ENCODE peak calls at places on chromosome 22, in five cellular contexts. T is fibroblast of the aortic adventitia, K is IMR-90, C is AG10803, V is endodermal cell. A is an unnamed sample.

GRCh38 chr22:41915035-41915782 is at the start of gene SHISA8:
- DNase-seq in T (no peak), K (peak; percentile 7), C (peak; percentile 16), V (peak; percentile 83), A (no peak)

GRCh38 chr22:39173787-39174497 is 21.5 kb upstream of the CBX7 start:
- DNase-seq in T (no peak), K (no peak), C (no peak), V (peak; percentile 77), A (no peak)

GRCh38 chr22:36365020-36365411 is 22.8 kb downstream of the MYH9 start:
- DNase-seq in T (peak; percentile 95), K (peak; percentile 99), C (peak; percentile 87), V (no peak), A (peak; percentile 71)

GRCh38 chr22:50141891-50142363 is 28.6 kb upstream of the PANX2 start:
- DNase-seq in T (no peak), K (peak; percentile 52), C (no peak), V (peak; percentile 72), A (no peak)

GRCh38 chr22:47292546-47293320 is 530.3 kb downstream of the TBC1D22A start:
- DNase-seq in T (no peak), K (no peak), C (no peak), V (no peak), A (no peak)

GRCh38 chr22:19849800-19850481 is 4.7 kb downstream of the GNB1L start:
- DNase-seq in T (no peak), K (no peak), C (no peak), V (peak; percentile 74), A (no peak)

GRCh38 chr22:50308597-50308935 is 1.1 kb upstream of the PLXNB2 start:
- DNase-seq in T (peak; percentile 48), K (peak; percentile 40), C (peak; percentile 88), V (peak; percentile 68), A (no peak)

GRCh38 chr22:26610983-26611382 is 6.8 kb downstream of the CRYBB1 start:
- DNase-seq in T (no peak), K (peak; percentile 22), C (peak; percentile 33), V (no peak), A (no peak)

GRCh38 chr22:21621891-21622623 is 7.8 kb downstream of the YDJC start:
- DNase-seq in T (no peak), K (no peak), C (peak; percentile 39), V (no peak), A (no peak)

GRCh38 chr22:20479612-20480196 is 15.9 kb downstream of the KLHL22 start:
- DNase-seq in T (peak; percentile 22), K (no peak), C (peak; percentile 13), V (no peak), A (no peak)

GRCh38 chr22:43262990-43263644 is 76.2 kb upstream of the TTLL12 start:
- DNase-seq in T (no peak), K (no peak), C (no peak), V (no peak), A (no peak)

GRCh38 chr22:43114958-43115357 is 4.4 kb downstream of the BIK start:
- DNase-seq in T (no peak), K (no peak), C (no peak), V (no peak), A (no peak)

GRCh38 chr22:42932857-42933782 is 76.0 kb upstream of the ARFGAP3 start:
- DNase-seq in T (peak; percentile 28), K (peak; percentile 28), C (peak; percentile 33), V (peak; percentile 34), A (no peak)

GRCh38 chr22:47691152-47691895 is 928.9 kb downstream of the TBC1D22A start:
- DNase-seq in T (no peak), K (no peak), C (no peak), V (no peak), A (no peak)

DNA sequence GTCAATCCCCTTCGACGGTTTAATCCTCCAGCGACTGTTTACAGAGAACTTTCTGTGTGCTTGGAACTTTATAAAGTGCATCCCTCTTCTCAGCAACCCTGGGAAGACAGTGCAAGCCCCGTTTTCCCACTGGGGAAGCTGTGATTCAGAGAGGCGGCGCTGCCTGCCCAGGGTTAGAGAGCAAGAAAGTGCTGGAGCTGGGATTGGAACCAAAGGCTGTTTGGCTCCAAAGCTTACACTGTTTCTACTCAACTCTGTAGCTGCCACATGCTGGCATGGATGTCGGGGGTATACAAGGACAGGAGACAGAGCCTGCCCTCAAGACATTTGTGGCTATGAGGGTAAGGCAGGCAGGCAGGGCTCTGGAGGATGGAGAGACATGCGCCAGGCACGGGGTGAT is 13.0 kb downstream of the FBLN1 start:
- DNase-seq in T (no peak), K (no peak), C (no peak), V (no peak), A (no peak)
- H3K4me3 ChIP-seq in T (no peak overlapping the region), K (no peak overlapping the region), C (no peak overlapping the region), V (no peak overlapping the region), A (no peak overlapping the region)

GRCh38 chr22:37626556-37627075 is 12.9 kb upstream of the SH3BP1 start:
- DNase-seq in T (no peak), K (no peak), C (no peak), V (no peak), A (no peak)

GRCh38 chr22:37625737-37626136 is 13.7 kb upstream of the SH3BP1 start:
- DNase-seq in T (no peak), K (no peak), C (no peak), V (no peak), A (no peak)

GRCh38 chr22:37627091-37627490 is 12.4 kb upstream of the SH3BP1 start:
- DNase-seq in T (no peak), K (no peak), C (no peak), V (no peak), A (no peak)

GRCh38 chr22:37624876-37625275 is 14.6 kb upstream of the SH3BP1 start:
- DNase-seq in T (no peak), K (no peak), C (no peak), V (no peak), A (no peak)

GRCh38 chr22:37626144-37626543 is 13.3 kb upstream of the SH3BP1 start:
- DNase-seq in T (peak; percentile 85), K (peak; percentile 43), C (peak; percentile 57), V (no peak), A (no peak)
- TF ChIP-seq CTCF in T (no peak), K (no peak), C (no peak), V (no peak), A (no peak)

GRCh38 chr22:33053323-33053722 is 4.9 kb downstream of the SYN3 start:
- DNase-seq in T (no peak), K (no peak), C (no peak), V (no peak), A (no peak)

GRCh38 chr22:33054276-33054675 is 3.9 kb downstream of the SYN3 start:
- DNase-seq in T (no peak), K (no peak), C (no peak), V (no peak), A (no peak)

GRCh38 chr22:33056108-33056507 is 2.1 kb downstream of the SYN3 start:
- DNase-seq in T (no peak), K (no peak), C (no peak), V (no peak), A (no peak)

GRCh38 chr22:33062402-33062801 is 4.2 kb upstream of the SYN3 start:
- DNase-seq in T (no peak), K (no peak), C (no peak), V (no peak), A (no peak)

GRCh38 chr22:33057363-33057995 is 702 bp downstream of the SYN3 start:
- DNase-seq in T (no peak), K (no peak), C (no peak), V (no peak), A (no peak)
- H3K4me3 ChIP-seq in T (no peak overlapping the region), K (no peak overlapping the region), C (no peak overlapping the region), V (peak overlapping the region; percentile 79), A (no peak overlapping the region)

GRCh38 chr22:24421428-24421931 is 5.9 kb upstream of the ADORA2A start:
- DNase-seq in T (no peak), K (no peak), C (no peak), V (peak; percentile 95), A (no peak)
- TF ChIP-seq CTCF in T (peak; percentile 12), K (no peak), C (no peak), V (peak; percentile 95), A (peak; percentile 21)

GRCh38 chr22:40312050-40312449 is 34.2 kb upstream of the ADSL start:
- DNase-seq in T (no peak), K (no peak), C (no peak), V (peak; percentile 10), A (no peak)
- H3K4me3 ChIP-seq in T (no peak overlapping the region), K (no peak overlapping the region), C (no peak overlapping the region), V (no peak overlapping the region), A (no peak overlapping the region)

GRCh38 chr22:48893288-48894063 is 934.2 kb downstream of the BRD1 start:
- DNase-seq in T (no peak), K (no peak), C (no peak), V (no peak), A (no peak)

GRCh38 chr22:48894804-48895250 is 932.8 kb downstream of the BRD1 start:
- DNase-seq in T (no peak), K (no peak), C (no peak), V (no peak), A (no peak)

GRCh38 chr22:48892571-48893287 is 934.9 kb downstream of the BRD1 start:
- DNase-seq in T (no peak), K (no peak), C (no peak), V (no peak), A (no peak)

GRCh38 chr22:48895341-48895740 is 932.3 kb downstream of the BRD1 start:
- DNase-seq in T (no peak), K (no peak), C (no peak), V (no peak), A (no peak)

GRCh38 chr22:48894064-48894671 is 933.5 kb downstream of the BRD1 start:
- DNase-seq in T (no peak), K (no peak), C (no peak), V (peak; percentile 74), A (no peak)
- TF ChIP-seq CTCF in T (no peak), K (no peak), C (no peak), V (peak; percentile 81), A (no peak)

GRCh38 chr22:27848005-27848404 is 46.4 kb upstream of the MN1 start:
- DNase-seq in T (no peak), K (no peak), C (no peak), V (peak; percentile 31), A (no peak)

GRCh38 chr22:27846910-27847309 is 45.4 kb upstream of the MN1 start:
- DNase-seq in T (no peak), K (no peak), C (no peak), V (peak; percentile 41), A (no peak)

GRCh38 chr22:27845603-27846100 is 44.1 kb upstream of the MN1 start:
- DNase-seq in T (no peak), K (no peak), C (no peak), V (peak; percentile 59), A (no peak)

GRCh38 chr22:27844656-27845602 is 43.4 kb upstream of the MN1 start:
- DNase-seq in T (no peak), K (no peak), C (no peak), V (peak; percentile 44), A (no peak)

DNA sequence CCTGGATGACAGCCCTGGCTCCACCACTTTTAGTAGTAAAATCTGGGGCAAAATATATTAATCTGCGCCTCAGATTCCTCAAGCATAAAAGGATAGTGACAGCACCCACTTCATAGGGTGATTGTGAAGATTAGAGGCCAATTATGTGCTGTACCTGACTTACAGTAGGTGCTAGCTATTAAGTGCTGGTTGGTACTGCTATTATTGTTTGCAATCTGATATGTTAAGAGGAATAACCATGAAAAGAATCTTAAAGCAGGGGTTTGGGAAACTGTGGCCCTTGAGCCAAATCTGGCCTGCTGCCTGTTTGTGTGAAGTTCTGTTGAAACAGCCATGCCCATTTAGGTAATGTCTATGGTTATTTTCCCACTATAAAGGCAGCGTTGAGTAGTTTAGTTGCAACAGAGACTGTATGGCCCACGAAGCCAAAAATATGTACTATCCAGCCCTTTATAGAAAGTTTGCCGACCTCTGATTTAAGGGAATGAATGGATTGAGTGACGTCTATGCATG is 44.7 kb upstream of the MN1 start:
- DNase-seq in T (no peak), K (no peak), C (no peak), V (peak; percentile 23), A (no peak)
- H3K4me3 ChIP-seq in T (no peak overlapping the region), K (no peak overlapping the region), C (no peak overlapping the region), V (no peak overlapping the region), A (no peak overlapping the region)

A was measured in AG09309.